ENCODE peak calls at places on chromosomes 16 and 17, in six cellular contexts. One of them, this sample, is unnamed.

GRCh38 chr17:81923302-81924260 is 4.0 kb downstream of the MAFG start:
- DNase-seq in EH: peak; percentile 81
- DNase-seq in Right ventricle myocardium superior: peak; percentile 89
- DNase-seq in left cardiac atrium: peak; percentile 80
- DNase-seq in brain microvascular endothelial cell: peak; percentile 78
- DNase-seq in T-cell: no peak
- DNase-seq in this sample: peak; percentile 88

GRCh38 chr17:2911755-2912111 is 115.5 kb downstream of the RAP1GAP2 start:
- DNase-seq in EH: no peak
- DNase-seq in Right ventricle myocardium superior: no peak
- DNase-seq in left cardiac atrium: no peak
- DNase-seq in brain microvascular endothelial cell: no peak
- DNase-seq in T-cell: no peak
- DNase-seq in this sample: no peak

GRCh38 chr17:78013683-78014467 is 55.4 kb downstream of the TNRC6C start:
- DNase-seq in EH: peak; percentile 80
- DNase-seq in Right ventricle myocardium superior: no peak
- DNase-seq in left cardiac atrium: peak; percentile 31
- DNase-seq in brain microvascular endothelial cell: peak; percentile 65
- DNase-seq in T-cell: peak; percentile 32
- DNase-seq in this sample: peak; percentile 54

GRCh38 chr16:30186444-30186781 is 3.0 kb downstream of the CORO1A start:
- DNase-seq in EH: no peak
- DNase-seq in Right ventricle myocardium superior: peak; percentile 41
- DNase-seq in left cardiac atrium: no peak
- DNase-seq in brain microvascular endothelial cell: no peak
- DNase-seq in T-cell: no peak
- DNase-seq in this sample: no peak

GRCh38 chr16:10314811-10315210 is 71.0 kb upstream of the ATF7IP2 start:
- DNase-seq in EH: peak; percentile 2
- DNase-seq in Right ventricle myocardium superior: no peak
- DNase-seq in left cardiac atrium: no peak
- DNase-seq in brain microvascular endothelial cell: peak; percentile 1
- DNase-seq in T-cell: no peak
- DNase-seq in this sample: no peak

GRCh38 chr17:41063449-41063848 is 2.2 kb downstream of the KRTAP2-4 start:
- DNase-seq in EH: no peak
- DNase-seq in Right ventricle myocardium superior: no peak
- DNase-seq in left cardiac atrium: no peak
- DNase-seq in brain microvascular endothelial cell: no peak
- DNase-seq in T-cell: no peak
- DNase-seq in this sample: no peak

GRCh38 chr17:57471941-57472368 is 215.6 kb downstream of the MSI2 start:
- DNase-seq in EH: no peak
- DNase-seq in Right ventricle myocardium superior: no peak
- DNase-seq in left cardiac atrium: no peak
- DNase-seq in brain microvascular endothelial cell: no peak
- DNase-seq in T-cell: no peak
- DNase-seq in this sample: no peak

GRCh38 chr16:63005356-63005755 is 969.1 kb upstream of the CDH8 start:
- DNase-seq in EH: no peak
- DNase-seq in Right ventricle myocardium superior: no peak
- DNase-seq in left cardiac atrium: no peak
- DNase-seq in brain microvascular endothelial cell: no peak
- DNase-seq in T-cell: no peak
- DNase-seq in this sample: no peak

GRCh38 chr16:52597772-52598483 is 51.0 kb upstream of the TOX3 start:
- DNase-seq in EH: no peak
- DNase-seq in Right ventricle myocardium superior: no peak
- DNase-seq in left cardiac atrium: no peak
- DNase-seq in brain microvascular endothelial cell: no peak
- DNase-seq in T-cell: no peak
- DNase-seq in this sample: no peak

GRCh38 chr16:19901164-19901563 is 16.5 kb upstream of the GPRC5B start:
- DNase-seq in EH: no peak
- DNase-seq in Right ventricle myocardium superior: no peak
- DNase-seq in left cardiac atrium: no peak
- DNase-seq in brain microvascular endothelial cell: no peak
- DNase-seq in T-cell: no peak
- DNase-seq in this sample: no peak

GRCh38 chr16:30416624-30417298 is 9.4 kb downstream of the ZNF771 start:
- DNase-seq in EH: no peak
- DNase-seq in Right ventricle myocardium superior: no peak
- DNase-seq in left cardiac atrium: no peak
- DNase-seq in brain microvascular endothelial cell: no peak
- DNase-seq in T-cell: no peak
- DNase-seq in this sample: no peak

This sample was measured in adrenal gland.